ENCODE peak calls at places on chromosomes 3 and 15, in four cellular contexts. D is IMR-90, F is H1, B is mesendoderm. V is an unnamed sample.

GRCh38 chr3:55742027-55742710 is 255.1 kb upstream of the WNT5A start:
- DNase-seq in D (peak), F (no peak), B (no peak), V (no peak)

GRCh38 chr3:81743096-81744025 is 18.1 kb downstream of the GBE1 start:
- DNase-seq in F (no peak), B (peak), D (peak), V (no peak)

GRCh38 chr3:58986654-58987053 is 63.2 kb downstream of the CFAP20DC start:
- DNase-seq in F (no peak), D (no peak), B (no peak), V (no peak)

GRCh38 chr3:98705694-98706093 is 57.4 kb upstream of the ST3GAL6 start:
- DNase-seq in D (no peak), B (no peak), F (no peak), V (no peak)

GRCh38 chr3:171565671-171566070 is 105.5 kb upstream of the TNIK start:
- DNase-seq in D (peak), B (no peak), F (no peak), V (no peak)

GRCh38 chr15:100516592-100517489 is 11.9 kb downstream of the CERS3 start:
- DNase-seq in B (no peak), D (no peak), F (no peak), V (no peak)

GRCh38 chr15:78739996-78740903 is 71.0 kb downstream of the ADAMTS7 start:
- DNase-seq in F (peak), B (peak), D (peak), V (peak)

GRCh38 chr3:101066776-101067175 is 73.6 kb upstream of the ABI3BP start:
- DNase-seq in D (peak), F (no peak), B (peak), V (no peak)

GRCh38 chr3:193391902-193392301 is 13.3 kb upstream of the ATP13A5 start:
- DNase-seq in B (peak), D (no peak), F (no peak), V (no peak)

GRCh38 chr15:70096215-70096974 is 1.3 kb downstream of the TLE3 start:
- DNase-seq in B (peak), F (no peak), D (peak), V (no peak)

GRCh38 chr3:102113421-102114041 is 264.2 kb downstream of the NFKBIZ start:
- DNase-seq in B (no peak), F (no peak), D (peak), V (no peak)

GRCh38 chr3:140341817-140342403 is 336.0 kb upstream of the TRIM42 start:
- DNase-seq in D (no peak), F (peak), B (no peak), V (peak)

GRCh38 chr3:13406200-13406599 is 13.9 kb downstream of the NUP210 start:
- DNase-seq in D (no peak), B (no peak), F (no peak), V (no peak)

GRCh38 chr3:135249186-135249585 is 454.1 kb downstream of the EPHB1 start:
- DNase-seq in D (no peak), B (no peak), F (peak), V (no peak)

GRCh38 chr15:89161666-89162065 is 59.7 kb downstream of the RLBP1 start:
- DNase-seq in B (no peak), D (no peak), F (no peak), V (no peak)

GRCh38 chr3:112500621-112501020 is 1.3 kb upstream of the BTLA start:
- DNase-seq in B (no peak), F (no peak), D (no peak), V (no peak)

GRCh38 chr15:92069308-92070244 is 216.1 kb downstream of the SLCO3A1 start:
- DNase-seq in F (no peak), D (peak), B (peak), V (no peak)

GRCh38 chr15:101499863-101500713 is 10.6 kb upstream of the PCSK6 start:
- DNase-seq in D (no peak), B (no peak), F (peak), V (no peak)

GRCh38 chr3:157531771-157532170 is 28.6 kb upstream of the VEPH1 start:
- DNase-seq in F (no peak), B (no peak), D (peak), V (no peak)

GRCh38 chr3:9909221-9910013 is 6.8 kb downstream of the IL17RE start:
- DNase-seq in D (no peak), B (no peak), F (no peak), V (no peak)

GRCh38 chr3:127072221-127072771 is 89.4 kb downstream of the PLXNA1 start:
- DNase-seq in D (no peak), F (no peak), B (no peak), V (no peak)

GRCh38 chr15:65818927-65819562 is 27.0 kb upstream of the DENND4A start:
- DNase-seq in F (no peak), B (no peak), D (peak), V (no peak)

GRCh38 chr3:33027091-33027490 is 69.9 kb downstream of the GLB1 start:
- DNase-seq in B (no peak), D (no peak), F (no peak), V (no peak)

GRCh38 chr15:37058316-37058985 is 41.9 kb downstream of the MEIS2 start:
- DNase-seq in B (peak), D (no peak), F (no peak), V (no peak)

GRCh38 chr15:82020588-82020987 is 25.2 kb downstream of the MEX3B start:
- DNase-seq in B (no peak), F (no peak), D (no peak), V (no peak)
- H4K5ac ChIP-seq in B (no peak), F (no peak), D (no peak), V (no peak)

GRCh38 chr15:98421419-98422085 is 226.8 kb upstream of the IGF1R start:
- DNase-seq in B (peak), D (peak), F (peak), V (peak)

GRCh38 chr15:98422086-98422478 is 226.3 kb upstream of the IGF1R start:
- DNase-seq in B (no peak), F (no peak), D (no peak), V (no peak)

GRCh38 chr15:98417346-98417745 is 231.0 kb upstream of the IGF1R start:
- DNase-seq in B (no peak), F (no peak), D (no peak), V (no peak)

GRCh38 chr15:98419173-98419814 is 229.0 kb upstream of the IGF1R start:
- DNase-seq in B (peak), F (no peak), D (no peak), V (no peak)

DNA sequence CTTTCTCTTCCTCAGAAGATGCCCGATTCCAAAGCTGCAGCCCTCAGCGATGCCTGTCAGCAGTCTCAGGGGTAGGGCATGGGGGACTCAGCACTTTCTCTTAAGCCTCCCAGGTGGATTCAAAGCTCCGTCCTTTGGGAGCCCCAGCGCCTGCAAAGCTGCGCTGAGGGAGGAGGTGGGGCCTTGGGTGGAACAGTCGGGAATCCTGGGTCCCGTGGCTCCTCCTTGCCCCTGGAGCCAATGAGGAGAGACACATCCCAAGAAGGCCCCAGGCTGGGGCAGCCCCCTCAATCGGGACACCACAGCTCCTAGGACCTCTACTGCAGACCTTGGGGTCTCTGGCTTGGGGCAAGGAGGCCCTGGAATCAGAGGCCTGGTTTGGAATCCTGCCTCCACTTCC is 227.5 kb upstream of the IGF1R start:
- DNase-seq in D (no peak), B (no peak), F (peak), V (peak)
- H2BK5ac ChIP-seq in D (no peak), B (no peak), F (no peak), V (no peak)

GRCh38 chr3:85801955-85802354 is 843.2 kb downstream of the CADM2 start:
- DNase-seq in F (no peak), B (peak), D (no peak), V (peak)
- H4K5ac ChIP-seq in F (no peak), B (no peak), D (no peak), V (no peak)

DNA sequence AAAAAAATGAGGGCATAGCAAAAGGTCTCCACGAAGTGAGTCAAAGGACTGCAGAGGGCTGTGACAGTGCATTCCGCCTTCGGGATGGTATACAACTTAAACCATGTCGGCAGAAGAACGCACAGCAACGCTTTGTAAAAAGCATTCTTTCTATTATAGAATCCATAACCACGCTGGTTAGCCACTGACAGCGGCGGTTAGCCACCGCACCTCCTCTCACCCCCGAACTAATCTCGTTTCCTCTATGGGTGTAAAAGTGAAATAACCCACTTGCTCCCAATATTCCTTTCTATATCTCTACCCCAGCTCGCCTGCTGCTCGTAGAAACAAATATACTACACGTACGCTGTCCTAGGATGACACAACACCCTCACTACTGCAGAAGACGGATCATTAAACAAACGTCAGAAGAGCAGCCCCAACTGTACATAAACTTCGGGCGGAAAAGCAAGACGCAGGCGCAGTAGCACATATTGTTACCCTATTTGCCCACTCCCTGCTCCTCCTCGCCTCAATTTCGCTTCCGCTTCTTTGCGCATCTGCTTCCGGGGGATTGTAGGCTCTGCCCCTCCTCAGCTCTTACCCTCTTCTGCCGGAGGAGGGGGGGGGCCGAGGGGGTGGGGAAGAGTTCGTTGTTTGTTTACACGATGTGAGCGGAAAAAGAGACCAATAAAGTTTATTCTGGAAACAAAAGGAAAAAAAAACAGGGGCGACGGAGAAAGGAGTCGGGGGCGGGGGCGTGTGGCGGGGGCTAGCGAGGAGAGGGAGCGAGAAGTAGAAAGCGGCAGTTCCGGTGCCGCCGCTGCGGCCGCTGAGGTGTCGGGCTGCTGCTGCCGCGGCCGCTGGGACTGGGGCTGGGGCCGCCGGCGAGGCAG is at the start of gene PIK3CA:
- DNase-seq in F (peak), B (peak), D (peak), V (peak)
- H2BK5ac ChIP-seq in F (peak), B (peak), D (peak), V (no peak)

DNA sequence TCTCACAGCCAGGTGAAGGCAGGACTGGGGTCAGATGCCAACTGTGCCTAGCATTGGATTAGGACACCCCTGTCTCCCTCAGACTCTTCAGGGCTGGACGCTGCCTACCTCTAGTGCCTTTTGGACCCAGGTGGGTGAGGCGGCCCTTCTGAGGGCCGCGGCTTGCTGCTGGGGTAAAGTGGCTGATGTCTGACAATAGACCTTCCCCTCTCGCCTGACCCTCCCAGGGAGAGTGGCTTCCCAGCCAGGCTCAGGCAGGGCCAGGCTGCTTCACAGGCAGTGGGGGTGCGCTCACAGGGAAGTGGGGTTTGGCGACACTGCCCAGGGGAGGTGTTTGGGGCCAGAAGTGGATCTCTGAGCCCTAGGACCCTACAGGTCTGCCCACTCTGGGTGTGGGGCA is 43.3 kb upstream of the C15orf39 start:
- DNase-seq in F (no peak), D (no peak), B (no peak), V (no peak)
- H4K5ac ChIP-seq in F (no peak), D (no peak), B (no peak), V (no peak)

GRCh38 chr3:123818921-123819429 is 65.2 kb downstream of the MYLK start:
- DNase-seq in D (peak), B (peak), F (no peak), V (no peak)
- H2BK5ac ChIP-seq in D (peak), B (no peak), F (no peak), V (no peak)

GRCh38 chr3:128814514-128815317 is 64.7 kb upstream of the ACAD9 start:
- DNase-seq in B (no peak), F (no peak), D (no peak), V (no peak)
- H4K5ac ChIP-seq in B (no peak), F (no peak), D (no peak), V (no peak)

GRCh38 chr15:80153900-80154299 is 1.1 kb downstream of the FAH start:
- DNase-seq in D (peak), F (no peak), B (no peak), V (no peak)

GRCh38 chr15:80154336-80154735 is 1.5 kb downstream of the FAH start:
- DNase-seq in B (no peak), D (peak), F (no peak), V (no peak)

GRCh38 chr15:80151576-80151975 is 1.2 kb upstream of the FAH start:
- DNase-seq in D (no peak), B (no peak), F (no peak), V (no peak)

GRCh38 chr15:80152180-80152895 is 461 bp upstream of the FAH start:
- DNase-seq in D (peak), B (peak), F (peak), V (peak)

DNA sequence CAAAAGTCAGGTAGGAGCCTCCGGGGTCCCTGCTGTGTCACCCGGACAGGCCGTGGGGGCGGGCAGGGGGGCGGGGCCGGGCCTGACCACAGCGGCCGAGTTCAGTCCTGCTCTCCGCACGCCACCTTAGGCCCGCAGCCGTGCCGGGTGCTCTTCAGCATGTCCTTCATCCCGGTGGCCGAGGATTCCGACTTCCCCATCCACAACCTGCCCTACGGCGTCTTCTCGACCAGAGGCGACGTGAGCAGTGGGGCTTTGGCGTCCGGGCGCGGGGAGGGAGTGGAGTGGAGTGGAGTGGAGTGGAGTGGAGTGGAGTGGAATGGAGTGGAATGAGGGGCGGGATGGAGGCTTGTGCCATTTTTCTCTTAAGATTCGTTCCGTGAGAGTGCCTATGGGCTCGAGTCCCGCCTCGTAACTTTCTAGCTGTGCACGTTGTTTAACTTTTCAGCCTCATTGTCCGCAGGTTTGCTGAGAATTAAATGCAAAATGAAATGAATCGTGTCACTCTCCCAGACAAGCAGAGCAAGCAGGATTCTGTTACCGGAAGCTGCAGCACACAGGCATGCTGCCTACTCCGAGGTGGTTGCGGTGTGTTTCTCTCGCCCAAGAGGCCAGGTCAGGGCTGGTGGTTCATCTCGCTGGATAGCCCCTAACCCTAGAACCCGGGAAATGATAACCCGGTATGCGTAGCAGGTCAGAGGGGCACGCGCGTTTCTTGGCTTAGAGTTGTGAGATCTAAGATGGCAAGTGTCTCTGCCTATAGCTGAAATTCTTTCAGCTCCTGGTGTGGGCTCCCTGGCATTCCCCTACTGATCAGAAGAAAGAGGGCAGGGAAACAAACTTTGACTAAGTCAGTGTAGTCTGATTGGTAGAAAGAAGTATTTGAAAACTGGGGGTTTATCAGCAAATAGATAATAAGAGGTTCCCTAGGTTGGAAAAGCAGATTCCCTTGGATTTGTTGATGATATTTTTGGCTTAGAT is at the start of gene FAH:
- DNase-seq in D (peak), F (peak), B (peak), V (peak)
- H2BK5ac ChIP-seq in D (peak), F (peak), B (no peak), V (no peak)

V was measured in H9.